ENCODE peak calls at places on chromosomes 2 and 18, in nine cellular contexts. M is stimulated activated CD8-positive, alpha-beta memory T cell treated with anti-CD3 and anti-CD28 coated beads, Interleukin-4, amount 100 ng/mL, for 24 hours; G is AG08396; U is CD4-positive, alpha-beta T cell; K is aorta; C is activated CD8-positive, alpha-beta memory T cell treated with anti-CD3 and anti-CD28 coated beads for 24 hours; P is hippocampal formation; R is NCI-H2029; H is CD4-positive, alpha-beta memory T cell. X is an unnamed sample.

GRCh38 chr2:150610670-150611279 is 123.3 kb upstream of the RND3 start:
- DNase-seq in P (no peak), G (peak), H (no peak), M (no peak), U (no peak), C (no peak), K (no peak), R (no peak), X (peak)

GRCh38 chr2:10282621-10283105 is 20.0 kb upstream of the HPCAL1 start:
- DNase-seq in U (no peak), M (no peak), K (peak), H (no peak), R (no peak), C (no peak), P (no peak), G (no peak), X (no peak)

GRCh38 chr2:15560404-15560987 is 638 bp downstream of the NBAS start:
- DNase-seq in C (peak), P (no peak), K (no peak), G (peak), H (peak), M (no peak), R (peak), U (no peak), X (no peak)

GRCh38 chr18:3864669-3865298 is 414.8 kb downstream of the TGIF1 start:
- DNase-seq in P (no peak), H (no peak), R (no peak), G (no peak), C (no peak), K (no peak), U (no peak), M (no peak), X (no peak)

GRCh38 chr2:236063994-236064393 is 104.2 kb downstream of the GBX2 start:
- DNase-seq in M (no peak), P (no peak), H (no peak), K (no peak), C (no peak), G (no peak), R (no peak), U (no peak), X (no peak)

GRCh38 chr2:75646583-75647425 is at the start of gene MRPL19:
- DNase-seq in M (peak), U (peak), H (peak), C (peak), K (peak), R (peak), P (peak), G (peak), X (peak)

GRCh38 chr2:230325316-230326243 is 1.4 kb upstream of the SP140L start:
- DNase-seq in M (no peak), C (no peak), K (no peak), P (no peak), U (no peak), R (no peak), G (no peak), H (no peak), X (no peak)

GRCh38 chr18:74353169-74353775 is 37.6 kb downstream of the C18orf63 start:
- DNase-seq in C (no peak), K (no peak), G (peak), R (no peak), U (peak), H (peak), P (peak), M (no peak), X (peak)

GRCh38 chr2:216974321-216975302 is 114.7 kb upstream of the TNP1 start:
- DNase-seq in H (no peak), P (no peak), M (no peak), G (no peak), R (no peak), C (no peak), K (no peak), U (no peak), X (no peak)

GRCh38 chr2:218266316-218266979 is 3.5 kb downstream of the AAMP start:
- DNase-seq in U (no peak), M (no peak), R (no peak), C (no peak), K (peak), P (no peak), H (no peak), G (no peak), X (no peak)

GRCh38 chr2:217868911-217869334 is 133.9 kb downstream of the TNS1 start:
- DNase-seq in K (peak), H (no peak), M (no peak), C (no peak), R (no peak), U (no peak), G (no peak), P (no peak), X (no peak)

GRCh38 chr2:219662566-219662965 is 35.1 kb downstream of the SLC4A3 start:
- DNase-seq in U (no peak), P (no peak), C (no peak), M (no peak), K (no peak), H (no peak), R (no peak), G (no peak), X (no peak)

GRCh38 chr2:2707111-2708035 is 376.3 kb upstream of the MYT1L start:
- DNase-seq in G (no peak), R (no peak), P (no peak), U (no peak), C (no peak), K (no peak), M (no peak), H (no peak), X (no peak)

GRCh38 chr2:140154271-140154670 is 1374.1 kb upstream of the NXPH2 start:
- DNase-seq in P (no peak), H (no peak), R (no peak), M (no peak), U (no peak), C (no peak), G (no peak), K (no peak), X (no peak)

GRCh38 chr2:234446404-234447076 is 50.3 kb downstream of the ARL4C start:
- DNase-seq in P (no peak), C (peak), U (peak), H (peak), M (peak), K (peak), G (no peak), R (no peak), X (no peak)

GRCh38 chr2:179235463-179236108 is 29.0 kb downstream of the SESTD1 start:
- DNase-seq in R (peak), G (no peak), M (no peak), U (no peak), H (no peak), C (no peak), P (no peak), K (no peak), X (no peak)

GRCh38 chr2:124879615-124880014 is 854.5 kb downstream of the CNTNAP5 start:
- DNase-seq in K (no peak), P (no peak), G (no peak), U (no peak), H (no peak), R (no peak), C (no peak), M (no peak), X (no peak)

GRCh38 chr2:67268806-67269205 is 128.3 kb upstream of the ETAA1 start:
- DNase-seq in K (no peak), H (no peak), P (no peak), C (no peak), R (no peak), U (no peak), G (peak), M (no peak), X (no peak)

GRCh38 chr2:33217431-33217830 is 259.0 kb upstream of the RASGRP3 start:
- DNase-seq in K (no peak), P (no peak), H (no peak), U (no peak), C (no peak), R (no peak), G (no peak), M (no peak), X (no peak)

GRCh38 chr2:60938301-60938700 is 56.9 kb downstream of the REL start:
- DNase-seq in H (no peak), M (no peak), G (no peak), C (no peak), K (no peak), R (no peak), U (no peak), P (no peak), X (no peak)

GRCh38 chr2:73993799-73994543 is 9.3 kb downstream of the TET3 start:
- DNase-seq in K (no peak), M (no peak), G (no peak), U (no peak), R (no peak), H (no peak), P (no peak), C (no peak), X (no peak)

GRCh38 chr2:44979581-44979980 is 29.7 kb downstream of the SIX2 start:
- DNase-seq in U (no peak), C (no peak), G (no peak), M (no peak), K (no peak), H (no peak), P (no peak), R (no peak), X (no peak)

GRCh38 chr2:79580175-79580574 is 67.3 kb downstream of the CTNNA2 start:
- DNase-seq in G (no peak), P (no peak), H (no peak), U (no peak), M (no peak), R (no peak), C (no peak), K (no peak), X (no peak)

GRCh38 chr2:229980440-229981184 is 58.3 kb downstream of the FBXO36 start:
- DNase-seq in U (no peak), G (peak), R (no peak), M (no peak), C (no peak), K (peak), P (peak), H (peak), X (peak)

GRCh38 chr2:112712903-112713584 is 7.8 kb upstream of the NT5DC4 start:
- DNase-seq in R (no peak), C (peak), G (no peak), K (no peak), H (no peak), U (no peak), M (no peak), P (no peak), X (no peak)

GRCh38 chr2:127514485-127514884 is 11.8 kb downstream of the IWS1 start:
- DNase-seq in U (no peak), P (peak), R (no peak), M (no peak), G (no peak), H (no peak), C (no peak), K (no peak), X (no peak)

GRCh38 chr2:71631411-71631931 is 178.1 kb downstream of the DYSF start:
- DNase-seq in P (no peak), C (no peak), H (no peak), U (no peak), G (no peak), K (no peak), M (no peak), R (no peak), X (no peak)

GRCh38 chr18:47151457-47151856 is 1.2 kb upstream of the HDHD2 start:
- DNase-seq in H (no peak), R (peak), C (no peak), G (no peak), M (no peak), P (no peak), K (no peak), U (no peak), X (no peak)

GRCh38 chr2:168596881-168597280 is 140.8 kb downstream of the CERS6 start:
- DNase-seq in K (no peak), H (no peak), G (no peak), U (no peak), R (no peak), M (no peak), P (no peak), C (no peak), X (no peak)

GRCh38 chr2:12824304-12824761 is 107.6 kb downstream of the TRIB2 start:
- DNase-seq in K (no peak), M (no peak), U (no peak), R (no peak), H (no peak), G (peak), P (no peak), C (no peak), X (no peak)

GRCh38 chr2:104429978-104430740 is 423.8 kb upstream of the POU3F3 start:
- DNase-seq in H (no peak), P (peak), U (no peak), M (no peak), R (peak), K (no peak), G (no peak), C (no peak), X (no peak)

X was measured in LNCaP clone FGC.